ENCODE peak calls at places on chromosomes 2 and 18, in six cellular contexts. One of them, this sample, is unnamed.

GRCh38 chr18:22347624-22348511 is 69.8 kb downstream of the CTAGE1 start:
- DNase-seq in activated T-cell treated with anti-CD3 and anti-CD28 coated beads, Interleukin-2, amount 50 U/mL, for 24 hours: peak
- DNase-seq in H54: no peak
- DNase-seq in T-helper 17 cell: no peak
- DNase-seq in kidney glomerular epithelial cell: no peak
- DNase-seq in LoVo: peak
- DNase-seq in this sample: no peak

GRCh38 chr2:47401789-47402554 is 984 bp upstream of the MSH2 start:
- DNase-seq in LoVo: no peak
- DNase-seq in H54: no peak
- DNase-seq in kidney glomerular epithelial cell: peak
- DNase-seq in activated T-cell treated with anti-CD3 and anti-CD28 coated beads, Interleukin-2, amount 50 U/mL, for 24 hours: no peak
- DNase-seq in T-helper 17 cell: no peak
- DNase-seq in this sample: no peak

GRCh38 chr2:109736177-109736827 is 57.8 kb upstream of the RGPD5 start:
- DNase-seq in kidney glomerular epithelial cell: peak
- DNase-seq in activated T-cell treated with anti-CD3 and anti-CD28 coated beads, Interleukin-2, amount 50 U/mL, for 24 hours: no peak
- DNase-seq in H54: no peak
- DNase-seq in LoVo: peak
- DNase-seq in T-helper 17 cell: no peak
- DNase-seq in this sample: peak

GRCh38 chr2:222864296-222864695 is 3.5 kb downstream of the ACSL3 start:
- DNase-seq in LoVo: peak
- DNase-seq in T-helper 17 cell: no peak
- DNase-seq in H54: peak
- DNase-seq in kidney glomerular epithelial cell: no peak
- DNase-seq in activated T-cell treated with anti-CD3 and anti-CD28 coated beads, Interleukin-2, amount 50 U/mL, for 24 hours: no peak
- DNase-seq in this sample: no peak

GRCh38 chr2:229425573-229425972 is 154.5 kb upstream of the PID1 start:
- DNase-seq in LoVo: no peak
- DNase-seq in kidney glomerular epithelial cell: no peak
- DNase-seq in T-helper 17 cell: no peak
- DNase-seq in activated T-cell treated with anti-CD3 and anti-CD28 coated beads, Interleukin-2, amount 50 U/mL, for 24 hours: no peak
- DNase-seq in H54: no peak
- DNase-seq in this sample: no peak

GRCh38 chr18:13797157-13797611 is 26.8 kb upstream of the MC5R start:
- DNase-seq in kidney glomerular epithelial cell: peak
- DNase-seq in activated T-cell treated with anti-CD3 and anti-CD28 coated beads, Interleukin-2, amount 50 U/mL, for 24 hours: no peak
- DNase-seq in LoVo: peak
- DNase-seq in H54: peak
- DNase-seq in T-helper 17 cell: no peak
- DNase-seq in this sample: no peak

GRCh38 chr2:104866122-104866864 is 12.4 kb downstream of the POU3F3 start:
- DNase-seq in T-helper 17 cell: no peak
- DNase-seq in activated T-cell treated with anti-CD3 and anti-CD28 coated beads, Interleukin-2, amount 50 U/mL, for 24 hours: no peak
- DNase-seq in LoVo: no peak
- DNase-seq in H54: no peak
- DNase-seq in kidney glomerular epithelial cell: no peak
- DNase-seq in this sample: no peak

GRCh38 chr2:238130696-238131628 is 7.5 kb upstream of the KLHL30 start:
- DNase-seq in T-helper 17 cell: no peak
- DNase-seq in LoVo: no peak
- DNase-seq in kidney glomerular epithelial cell: no peak
- DNase-seq in H54: no peak
- DNase-seq in activated T-cell treated with anti-CD3 and anti-CD28 coated beads, Interleukin-2, amount 50 U/mL, for 24 hours: no peak
- DNase-seq in this sample: no peak

GRCh38 chr2:48572797-48573196 is 42.8 kb downstream of the STON1 start:
- DNase-seq in T-helper 17 cell: no peak
- DNase-seq in LoVo: no peak
- DNase-seq in kidney glomerular epithelial cell: no peak
- DNase-seq in activated T-cell treated with anti-CD3 and anti-CD28 coated beads, Interleukin-2, amount 50 U/mL, for 24 hours: no peak
- DNase-seq in H54: no peak
- DNase-seq in this sample: no peak

GRCh38 chr2:241389697-241390096 is 33.6 kb downstream of the FARP2 start:
- DNase-seq in activated T-cell treated with anti-CD3 and anti-CD28 coated beads, Interleukin-2, amount 50 U/mL, for 24 hours: no peak
- DNase-seq in kidney glomerular epithelial cell: no peak
- DNase-seq in T-helper 17 cell: no peak
- DNase-seq in LoVo: no peak
- DNase-seq in H54: no peak
- DNase-seq in this sample: no peak

This sample was measured in midbrain.